ENCODE peak calls at places on chromosome 15, in four cellular contexts. Y is Karpas-422; L is cardiac muscle cell; V is CD8-positive, alpha-beta memory T cell. S is an unnamed sample.
A peak's percentile ranks its signal among the peaks of the same experiment; 100 is the strongest.

GRCh38 chr15:92029104-92029466 is 175.6 kb downstream of the SLCO3A1 start:
- DNase-seq in Y (no peak), L (no peak), V (no peak), S (no peak)

GRCh38 chr15:71841563-71841962 is 31.2 kb downstream of the NR2E3 start:
- DNase-seq in Y (no peak), L (no peak), V (no peak), S (no peak)

GRCh38 chr15:66939451-66940023 is 125.9 kb upstream of the SMAD3 start:
- DNase-seq in Y (no peak), L (no peak), V (no peak), S (no peak)

GRCh38 chr15:56537881-56538280 is 72.9 kb upstream of the MNS1 start:
- DNase-seq in Y (peak; percentile 75), L (no peak), V (peak; percentile 81), S (no peak)

GRCh38 chr15:70269991-70270751 is 172.5 kb upstream of the TLE3 start:
- DNase-seq in Y (peak; percentile 64), L (no peak), V (no peak), S (no peak)

GRCh38 chr15:45588199-45588910 is 1.2 kb downstream of the BLOC1S6 start:
- DNase-seq in Y (peak; percentile 54), L (no peak), V (no peak), S (no peak)

GRCh38 chr15:59317211-59317610 is 55.5 kb downstream of the MYO1E start:
- DNase-seq in Y (no peak), L (no peak), V (no peak), S (no peak)

GRCh38 chr15:37891754-37892368 is 42.6 kb upstream of the TMCO5A start:
- DNase-seq in Y (peak; percentile 68), L (peak; percentile 71), V (no peak), S (no peak)

GRCh38 chr15:45140851-45141250 is 11.1 kb downstream of the DUOX1 start:
- DNase-seq in Y (no peak), L (no peak), V (no peak), S (no peak)

GRCh38 chr15:64892850-64893403 is 18.8 kb upstream of the ANKDD1A start:
- DNase-seq in Y (no peak), L (no peak), V (peak; percentile 57), S (no peak)

GRCh38 chr15:32723171-32723948 is 5.6 kb downstream of the GREM1 start:
- DNase-seq in Y (no peak), L (no peak), V (no peak), S (no peak)

GRCh38 chr15:85316244-85316934 is 64.0 kb upstream of the AKAP13 start:
- DNase-seq in Y (no peak), L (peak; percentile 25), V (peak; percentile 51), S (no peak)

GRCh38 chr15:59282515-59283337 is 76.1 kb downstream of the LDHAL6B start:
- DNase-seq in Y (no peak), L (no peak), V (no peak), S (no peak)

GRCh38 chr15:78317145-78317836 is 17.9 kb upstream of the SKIC8 start:
- DNase-seq in Y (no peak), L (peak; percentile 26), V (peak; percentile 16), S (no peak)

GRCh38 chr15:40776537-40777141 is 6.9 kb downstream of the C15orf62 start:
- DNase-seq in Y (no peak), L (no peak), V (peak; percentile 81), S (no peak)

GRCh38 chr15:34154725-34155204 is 52.9 kb downstream of the PGBD4 start:
- DNase-seq in Y (no peak), L (no peak), V (no peak), S (no peak)

GRCh38 chr15:89129123-89129815 is 41.0 kb downstream of the ABHD2 start:
- DNase-seq in Y (peak; percentile 84), L (peak; percentile 63), V (peak; percentile 61), S (peak; percentile 28)

GRCh38 chr15:74784854-74785715 is 3.2 kb downstream of the CSK start:
- DNase-seq in Y (peak; percentile 78), L (no peak), V (no peak), S (no peak)

GRCh38 chr15:77410701-77411613 is 8.9 kb downstream of the PEAK1 start:
- DNase-seq in Y (no peak), L (no peak), V (no peak), S (no peak)

GRCh38 chr15:33729648-33730047 is 238.6 kb upstream of the CHRM5 start:
- DNase-seq in Y (peak; percentile 45), L (peak; percentile 25), V (no peak), S (no peak)

GRCh38 chr15:40334941-40335795 is 5.6 kb downstream of the CCDC9B start:
- DNase-seq in Y (no peak), L (no peak), V (no peak), S (no peak)

GRCh38 chr15:67937153-67937761 is 97.4 kb upstream of the RNU6-1 start:
- DNase-seq in Y (peak; percentile 52), L (no peak), V (no peak), S (no peak)

GRCh38 chr15:60417112-60417511 is 19.3 kb upstream of the ANXA2 start:
- DNase-seq in Y (no peak), L (no peak), V (no peak), S (no peak)

GRCh38 chr15:69511015-69511414 is 58.4 kb downstream of the RPLP1 start:
- DNase-seq in Y (no peak), L (no peak), V (no peak), S (no peak)

GRCh38 chr15:85671156-85671555 is 123.6 kb downstream of the KLHL25 start:
- DNase-seq in Y (no peak), L (no peak), V (no peak), S (no peak)

GRCh38 chr15:96348112-96349027 is 17.9 kb downstream of the NR2F2 start:
- DNase-seq in Y (no peak), L (no peak), V (no peak), S (no peak)
- H3K4me1 ChIP-seq in Y (no peaks in the 10 kb centered on the region), L (no peaks in the 10 kb centered on the region), V (no peaks in the 10 kb centered on the region), S (peaks cover 45% of the 10 kb centered on the region)

GRCh38 chr15:99709243-99709986 is 23.8 kb downstream of the LYSMD4 start:
- DNase-seq in Y (no peak), L (peak; percentile 36), V (no peak), S (no peak)

GRCh38 chr15:99711685-99712084 is 21.6 kb downstream of the LYSMD4 start:
- DNase-seq in Y (no peak), L (no peak), V (no peak), S (no peak)

GRCh38 chr15:99707481-99708270 is 25.6 kb downstream of the LYSMD4 start:
- DNase-seq in Y (no peak), L (no peak), V (no peak), S (no peak)

GRCh38 chr15:99706557-99707303 is 26.5 kb downstream of the LYSMD4 start:
- DNase-seq in Y (no peak), L (no peak), V (no peak), S (no peak)

DNA sequence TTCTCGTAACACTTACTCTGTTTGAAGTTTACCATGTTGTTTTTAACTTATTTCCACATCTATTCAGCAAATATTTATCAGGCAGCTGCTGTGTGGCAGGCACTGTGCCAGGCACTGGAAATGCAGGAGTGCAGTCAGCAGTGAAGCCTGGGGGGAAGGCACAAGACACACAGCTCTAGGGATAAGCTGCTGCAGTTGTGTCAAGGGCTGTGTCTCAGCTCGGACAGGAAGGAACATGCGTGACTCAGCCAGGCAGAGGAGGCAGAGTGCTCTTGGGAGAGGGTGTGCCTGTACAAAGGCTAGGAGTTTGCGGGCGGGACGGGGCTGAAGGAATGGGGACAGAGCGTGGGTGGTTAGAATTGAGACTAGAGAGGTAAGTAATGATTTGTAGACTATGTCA is 24.7 kb downstream of the LYSMD4 start:
- DNase-seq in Y (no peak), L (no peak), V (no peak), S (no peak)
- H3K4me1 ChIP-seq in Y (peaks cover 8% of the 10 kb centered on the region), L (peaks cover 49% of the 10 kb centered on the region), V (peaks cover 19% of the 10 kb centered on the region), S (peaks cover 7% of the 10 kb centered on the region)

GRCh38 chr15:63519548-63520178 is 15.3 kb downstream of the USP3 start:
- DNase-seq in Y (no peak), L (no peak), V (no peak), S (no peak)

GRCh38 chr15:63517202-63517601 is 12.8 kb downstream of the USP3 start:
- DNase-seq in Y (no peak), L (no peak), V (no peak), S (no peak)

GRCh38 chr15:63519041-63519440 is 14.6 kb downstream of the USP3 start:
- DNase-seq in Y (no peak), L (no peak), V (no peak), S (no peak)

GRCh38 chr15:63514533-63514943 is 10.1 kb downstream of the USP3 start:
- DNase-seq in Y (no peak), L (no peak), V (no peak), S (peak; percentile 55)

GRCh38 chr15:63517614-63518013 is 13.2 kb downstream of the USP3 start:
- DNase-seq in Y (no peak), L (no peak), V (no peak), S (no peak)
- H3K4me1 ChIP-seq in Y (peaks cover 11% of the 10 kb centered on the region), L (peaks cover 24% of the 10 kb centered on the region), V (peaks cover 90% of the 10 kb centered on the region), S (peaks cover 71% of the 10 kb centered on the region)

DNA sequence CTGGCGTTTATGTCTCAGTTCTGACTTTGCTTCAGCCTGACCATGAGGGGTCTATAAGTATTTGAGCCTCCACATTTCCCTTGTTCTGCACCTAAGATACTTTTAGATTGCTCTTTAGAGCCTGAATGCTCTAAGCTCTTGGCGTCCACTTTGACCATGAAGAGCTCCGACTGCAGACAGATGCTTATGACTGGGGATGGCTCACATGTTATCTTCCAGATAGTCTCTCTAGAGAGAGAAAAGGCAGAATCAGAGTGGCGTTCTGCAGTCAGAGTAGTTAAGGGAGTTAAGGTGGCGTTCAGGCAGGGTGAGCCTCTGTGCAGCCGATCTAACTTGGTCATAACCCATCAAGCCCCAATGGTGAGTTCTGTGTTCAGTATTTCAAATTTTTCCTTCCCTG is 487.9 kb upstream of the NR2F2 start:
- DNase-seq in Y (no peak), L (no peak), V (no peak), S (no peak)
- H3K4me1 ChIP-seq in Y (no peaks in the 10 kb centered on the region), L (peaks cover 3% of the 10 kb centered on the region), V (peaks cover 30% of the 10 kb centered on the region), S (no peaks in the 10 kb centered on the region)

GRCh38 chr15:100958326-100959065 is 39.3 kb downstream of the LRRK1 start:
- DNase-seq in Y (no peak), L (peak; percentile 65), V (no peak), S (peak; percentile 42)

GRCh38 chr15:100959066-100960050 is 40.2 kb downstream of the LRRK1 start:
- DNase-seq in Y (no peak), L (no peak), V (no peak), S (peak; percentile 53)
- H3K4me1 ChIP-seq in Y (peaks cover 74% of the 10 kb centered on the region), L (peaks cover 20% of the 10 kb centered on the region), V (no peaks in the 10 kb centered on the region), S (peaks cover 72% of the 10 kb centered on the region)

S was measured in Panc1.